ENCODE peak calls at places on chromosomes 7 and 10, in four cellular contexts. H, W, L and V are unnamed samples. For H3K4me1, the result is how much of the 10 kb centered on the place peaks cover.

GRCh38 chr10:14093735-14094484 is 236.8 kb downstream of the FRMD4A start:
- DNase-seq in W (no peak), L (peak), H (peak), V (no peak)

GRCh38 chr7:77467453-77467852 is 51.3 kb upstream of the GSAP start:
- DNase-seq in L (no peak), H (no peak), W (peak), V (peak)

GRCh38 chr7:13265271-13265670 is 577.8 kb downstream of the ARL4A start:
- DNase-seq in H (no peak), L (no peak), W (no peak), V (no peak)

GRCh38 chr10:3754727-3755439 is 30.1 kb downstream of the KLF6 start:
- DNase-seq in L (peak), W (no peak), H (peak), V (no peak)

GRCh38 chr10:51156913-51157312 is 82.6 kb downstream of the PRKG1 start:
- DNase-seq in L (no peak), W (no peak), H (peak), V (no peak)

GRCh38 chr7:155259791-155260497 is 37.7 kb upstream of the INSIG1 start:
- DNase-seq in L (no peak), W (no peak), H (no peak), V (no peak)

GRCh38 chr7:155804897-155805825 is 7.1 kb downstream of the SHH start:
- DNase-seq in L (peak), H (peak), W (no peak), V (peak)

GRCh38 chr7:100983451-100984187 is 14.3 kb downstream of the MUC12 start:
- DNase-seq in W (no peak), L (peak), H (peak), V (no peak)

GRCh38 chr10:86964061-86964846 is 4.0 kb upstream of the ADIRF start:
- DNase-seq in W (no peak), H (no peak), L (no peak), V (no peak)

GRCh38 chr7:24883632-24884013 is 96.4 kb downstream of the OSBPL3 start:
- DNase-seq in W (no peak), L (no peak), H (no peak), V (no peak)

GRCh38 chr7:139635521-139636240 is 112.2 kb downstream of the CLEC2L start:
- DNase-seq in H (no peak), L (no peak), W (no peak), V (no peak)

GRCh38 chr10:27771231-27771630 is 25.6 kb upstream of the MKX start:
- DNase-seq in L (no peak), H (no peak), W (no peak), V (no peak)

GRCh38 chr7:101302641-101303101 is 18.9 kb downstream of the IFT22 start:
- DNase-seq in L (no peak), W (no peak), H (no peak), V (no peak)

GRCh38 chr7:133284092-133284491 is 31.2 kb downstream of the EXOC4 start:
- DNase-seq in H (no peak), W (no peak), L (no peak), V (no peak)

GRCh38 chr10:77592946-77593636 is 44.5 kb downstream of the KCNMA1 start:
- DNase-seq in L (peak), H (peak), W (peak), V (no peak)

GRCh38 chr10:121774813-121775212 is 153.0 kb downstream of the ATE1 start:
- DNase-seq in L (no peak), W (no peak), H (no peak), V (no peak)

GRCh38 chr7:93011351-93012294 is 106.2 kb downstream of the SAMD9 start:
- DNase-seq in L (no peak), W (no peak), H (peak), V (no peak)

GRCh38 chr7:124101173-124101768 is 68.4 kb upstream of the TMEM229A start:
- DNase-seq in L (peak), H (peak), W (no peak), V (no peak)

GRCh38 chr10:133236411-133237240 is 1.0 kb upstream of the VENTX start:
- DNase-seq in L (no peak), H (no peak), W (no peak), V (no peak)

GRCh38 chr7:129225206-129225930 is 538 bp downstream of the AHCYL2 start:
- DNase-seq in H (peak), W (peak), L (peak), V (peak)

GRCh38 chr10:103762924-103763323 is 92.5 kb downstream of the SH3PXD2A start:
- DNase-seq in W (no peak), L (no peak), H (no peak), V (no peak)

GRCh38 chr10:50224330-50224952 is 26.9 kb downstream of the ASAH2 start:
- DNase-seq in L (peak), W (no peak), H (peak), V (no peak)

GRCh38 chr7:139505563-139505962 is 17.9 kb upstream of the CLEC2L start:
- DNase-seq in L (peak), H (peak), W (no peak), V (no peak)

GRCh38 chr7:106735637-106736036 is 74.7 kb upstream of the CCDC71L start:
- DNase-seq in W (no peak), L (no peak), H (no peak), V (no peak)

GRCh38 chr7:152336754-152337368 is 98.9 kb downstream of the KMT2C start:
- DNase-seq in H (peak), L (peak), W (peak), V (peak)

GRCh38 chr10:101843032-101843991 is at the start of gene KCNIP2:
- DNase-seq in H (no peak), W (no peak), L (no peak), V (peak)

GRCh38 chr10:77131214-77131613 is 506.4 kb downstream of the KCNMA1 start:
- DNase-seq in H (peak), L (no peak), W (no peak), V (no peak)

GRCh38 chr7:129169171-129169643 is 19.2 kb upstream of the SMO start:
- DNase-seq in L (no peak), W (no peak), H (no peak), V (peak)

GRCh38 chr7:158819571-158820203 is 9.6 kb downstream of the ESYT2 start:
- DNase-seq in L (no peak), H (no peak), W (no peak), V (no peak)
- H3K4me1 ChIP-seq in L (half or more), H (half or more), W (half or more), V (half or more)

DNA sequence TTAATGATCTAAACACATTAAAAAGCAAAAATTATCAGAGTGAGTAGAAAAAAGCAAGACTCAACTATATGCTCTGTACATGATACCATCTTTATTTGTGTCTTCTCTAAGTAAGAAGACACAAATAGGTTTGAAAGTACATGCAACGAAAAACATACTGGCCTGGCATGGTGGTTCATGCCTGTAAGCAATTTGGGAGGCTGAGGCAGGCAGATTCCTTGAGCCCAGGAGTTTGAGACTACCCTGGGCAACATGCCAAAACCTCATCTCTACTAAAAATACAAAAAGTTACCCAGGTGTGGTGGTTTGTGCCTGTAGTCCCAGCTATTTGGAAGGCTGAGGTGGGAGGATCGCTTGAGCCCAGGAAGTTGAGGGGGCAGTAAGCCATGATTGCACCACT is 78.1 kb upstream of the TOMM7 start:
- DNase-seq in L (no peak), W (no peak), H (no peak), V (no peak)
- H3K4me1 ChIP-seq in L (under half), W (under half), H (under half), V (under half)

GRCh38 chr10:5710854-5711253 is 26.2 kb downstream of the TASOR2 start:
- DNase-seq in W (no peak), L (no peak), H (no peak), V (no peak)
- H3K4me1 ChIP-seq in W (under half), L (under half), H (under half), V (under half)

DNA sequence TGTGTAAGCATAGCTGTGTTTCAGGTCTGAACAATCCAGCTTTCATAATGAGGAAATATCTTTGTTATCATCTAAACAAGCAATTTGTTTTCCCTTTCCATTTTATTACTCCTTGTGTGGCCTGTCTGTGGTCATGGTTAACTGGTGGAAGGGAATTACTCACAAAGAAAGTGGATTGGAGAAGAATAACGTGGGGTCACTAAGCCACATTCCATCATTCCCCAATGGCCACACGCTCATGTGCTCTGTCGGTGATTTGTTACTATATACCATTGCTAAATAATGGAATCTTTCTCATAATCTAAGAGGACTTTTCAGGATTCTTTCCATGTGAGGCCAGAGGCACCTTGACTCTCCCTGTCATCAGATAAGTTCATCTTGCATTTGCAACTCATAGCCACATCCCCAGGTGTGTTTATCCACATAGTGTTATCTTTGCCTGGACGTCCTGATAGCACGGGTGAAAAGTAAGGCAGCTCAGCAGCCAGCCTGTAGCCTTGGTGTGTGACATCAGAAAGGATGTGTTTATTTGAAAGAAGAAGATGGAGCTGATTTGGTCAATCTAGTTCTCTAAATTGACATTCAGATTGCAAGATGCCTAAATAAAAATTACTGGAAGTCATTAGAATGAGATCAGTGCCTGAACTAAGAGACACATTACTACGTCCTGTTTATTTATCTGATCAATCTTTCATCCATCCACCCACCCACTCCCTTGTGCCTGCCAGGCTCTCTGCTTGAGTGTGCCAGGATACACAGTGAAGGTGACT is 128.9 kb downstream of the CELF2 start:
- DNase-seq in H (no peak), L (no peak), W (no peak), V (no peak)
- H3K4me1 ChIP-seq in H (under half), L (under half), W (under half), V (half or more)